ENCODE peak calls at places on chromosomes 11 and 22, in six cellular contexts. J, F, C, A, D and U are unnamed samples.

GRCh38 chr22:37731804-37732471 is 35.1 kb downstream of the TRIOBP start:
- DNase-seq in J (peak; percentile 28), F (no peak), C (no peak), A (no peak), D (no peak), U (no peak)

GRCh38 chr11:73199446-73199845 is 18.6 kb upstream of the P2RY2 start:
- DNase-seq in J (no peak), F (no peak), C (no peak), A (no peak), D (no peak), U (no peak)

GRCh38 chr11:27711725-27712124 is 11.5 kb upstream of the BDNF start:
- DNase-seq in J (no peak), F (no peak), C (no peak), A (no peak), D (no peak), U (no peak)

GRCh38 chr11:77042111-77042726 is 8.0 kb downstream of the B3GNT6 start:
- DNase-seq in J (no peak), F (no peak), C (no peak), A (no peak), D (no peak), U (no peak)

GRCh38 chr22:48209473-48210271 is 1447.2 kb downstream of the TBC1D22A start:
- DNase-seq in J (no peak), F (no peak), C (no peak), A (no peak), D (no peak), U (no peak)

GRCh38 chr11:57205046-57205671 is 23.4 kb downstream of the LRRC55 start:
- DNase-seq in J (no peak), F (no peak), C (peak; percentile 22), A (no peak), D (no peak), U (peak; percentile 19)

GRCh38 chr22:30308518-30309230 is 18.1 kb downstream of the TBC1D10A start:
- DNase-seq in J (no peak), F (no peak), C (no peak), A (no peak), D (peak; percentile 59), U (no peak)

GRCh38 chr11:131888230-131888826 is 517.9 kb downstream of the NTM start:
- DNase-seq in J (no peak), F (no peak), C (no peak), A (no peak), D (no peak), U (no peak)

GRCh38 chr22:41857860-41858199 is 24.9 kb downstream of the SREBF2 start:
- DNase-seq in J (no peak), F (no peak), C (no peak), A (no peak), D (no peak), U (no peak)

GRCh38 chr11:41382927-41383326 is 76.5 kb downstream of the LRRC4C start:
- DNase-seq in J (no peak), F (no peak), C (peak; percentile 21), A (no peak), D (no peak), U (no peak)

GRCh38 chr22:47166446-47167016 is 404.1 kb downstream of the TBC1D22A start:
- DNase-seq in J (no peak), F (no peak), C (no peak), A (no peak), D (no peak), U (no peak)

GRCh38 chr11:127000291-127000968 is at the start of gene KIRREL3:
- DNase-seq in J (no peak), F (no peak), C (peak; percentile 53), A (no peak), D (no peak), U (no peak)

GRCh38 chr11:120517390-120518315 is 6.1 kb downstream of the GRIK4 start:
- DNase-seq in J (no peak), F (no peak), C (no peak), A (no peak), D (no peak), U (no peak)

GRCh38 chr22:41380993-41381328 is 781 bp upstream of the TEF start:
- DNase-seq in J (no peak), F (peak; percentile 82), C (no peak), A (no peak), D (no peak), U (no peak)

GRCh38 chr11:105392546-105392945 is 217.3 kb upstream of the GRIA4 start:
- DNase-seq in J (no peak), F (no peak), C (no peak), A (no peak), D (no peak), U (no peak)

GRCh38 chr11:113331436-113331835 is 17.1 kb downstream of the TTC12 start:
- DNase-seq in J (no peak), F (no peak), C (no peak), A (no peak), D (no peak), U (no peak)

GRCh38 chr22:28801845-28802594 is 1.7 kb upstream of the XBP1 start:
- DNase-seq in J (peak; percentile 53), F (peak; percentile 78), C (peak; percentile 22), A (no peak), D (peak; percentile 34), U (no peak)

GRCh38 chr11:46348986-46349401 is 1.7 kb downstream of the DGKZ start:
- DNase-seq in J (no peak), F (no peak), C (no peak), A (no peak), D (peak; percentile 49), U (no peak)

GRCh38 chr22:37427128-37427710 is at the start of gene ELFN2:
- DNase-seq in J (no peak), F (peak; percentile 37), C (peak; percentile 66), A (no peak), D (no peak), U (no peak)

DNA sequence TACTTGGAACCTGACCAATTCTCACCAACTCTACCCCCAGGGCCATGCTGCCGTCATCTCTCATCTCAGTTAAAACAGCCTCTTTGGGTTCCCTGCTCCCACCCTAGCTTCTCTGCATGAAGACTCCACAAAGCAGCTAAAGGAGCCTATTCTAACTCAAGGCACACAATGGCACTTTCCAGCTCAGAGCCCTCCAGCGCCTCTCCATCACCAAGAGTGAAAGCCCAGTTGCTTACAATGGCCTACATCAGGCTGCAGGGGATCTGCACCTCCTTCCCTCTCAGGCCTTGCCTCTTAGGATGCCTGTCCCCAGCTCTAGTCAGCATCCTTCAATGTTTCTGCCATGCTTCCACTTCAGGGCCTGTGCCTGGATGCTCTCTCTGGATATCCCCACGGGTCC is 83.7 kb upstream of the GNAZ start:
- DNase-seq in J (no peak), F (no peak), C (no peak), A (no peak), D (no peak), U (no peak)
- H3K4me3 ChIP-seq in J (no peak overlapping the region), F (no peak overlapping the region), C (no peak overlapping the region), A (no peak overlapping the region), D (no peak overlapping the region), U (no peak overlapping the region)

GRCh38 chr11:3183523-3183922 is 18.4 kb upstream of the OSBPL5 start:
- DNase-seq in J (no peak), F (no peak), C (no peak), A (no peak), D (no peak), U (no peak)
- H3K4me1 ChIP-seq in J (no peaks in the 10 kb centered on the region), F (no peaks in the 10 kb centered on the region), C (peaks cover 9% of the 10 kb centered on the region), A (no peaks in the 10 kb centered on the region), D (no peaks in the 10 kb centered on the region), U (no peaks in the 10 kb centered on the region)

GRCh38 chr22:19973551-19974183 is 32.0 kb upstream of the TXNRD2 start:
- DNase-seq in J (no peak), F (no peak), C (no peak), A (no peak), D (no peak), U (no peak)
- H3K36me3 ChIP-seq in J (peaks cover 44% of the 10 kb centered on the region), F (no peaks in the 10 kb centered on the region), C (no peaks in the 10 kb centered on the region), A (peaks cover 47% of the 10 kb centered on the region), D (no peaks in the 10 kb centered on the region), U (peaks cover 93% of the 10 kb centered on the region)

DNA sequence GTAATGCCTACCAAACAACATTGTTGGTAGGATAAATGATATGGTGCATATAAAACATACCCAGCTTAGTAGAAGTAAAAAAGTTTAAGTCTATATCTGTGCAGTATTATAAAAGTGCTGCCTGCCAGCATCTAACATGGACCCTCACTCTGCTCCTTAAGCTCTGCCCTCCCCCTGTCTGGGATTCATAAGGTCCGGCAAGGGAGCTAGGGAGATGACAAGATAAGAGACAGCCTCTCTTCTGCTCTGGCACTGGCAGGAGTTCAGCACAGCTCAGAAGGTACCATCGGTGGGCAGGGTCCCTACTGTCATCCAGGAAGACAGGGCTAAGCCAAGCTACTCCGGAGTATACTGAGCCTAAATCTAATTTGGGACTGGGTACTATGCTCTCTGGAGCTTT is 42.8 kb downstream of the TRIM66 start:
- DNase-seq in J (no peak), F (no peak), C (no peak), A (no peak), D (no peak), U (no peak)
- H3K4me3 ChIP-seq in J (no peak overlapping the region), F (no peak overlapping the region), C (no peak overlapping the region), A (no peak overlapping the region), D (no peak overlapping the region), U (no peak overlapping the region)

GRCh38 chr11:69744435-69744834 is 30.7 kb downstream of the FGF4 start:
- DNase-seq in J (no peak), F (no peak), C (peak; percentile 55), A (no peak), D (no peak), U (no peak)
- H3K4me1 ChIP-seq in J (no peaks in the 10 kb centered on the region), F (no peaks in the 10 kb centered on the region), C (no peaks in the 10 kb centered on the region), A (no peaks in the 10 kb centered on the region), D (no peaks in the 10 kb centered on the region), U (no peaks in the 10 kb centered on the region)

GRCh38 chr11:111724615-111725129 is 41.5 kb downstream of the PPP2R1B start:
- DNase-seq in J (no peak), F (no peak), C (no peak), A (no peak), D (no peak), U (no peak)

GRCh38 chr11:111718436-111719325 is 47.5 kb downstream of the PPP2R1B start:
- DNase-seq in J (no peak), F (no peak), C (no peak), A (no peak), D (no peak), U (no peak)

GRCh38 chr11:111719379-111719778 is 46.8 kb downstream of the PPP2R1B start:
- DNase-seq in J (no peak), F (no peak), C (no peak), A (no peak), D (no peak), U (no peak)

GRCh38 chr11:111723595-111723994 is 42.6 kb downstream of the PPP2R1B start:
- DNase-seq in J (no peak), F (no peak), C (peak; percentile 45), A (no peak), D (no peak), U (peak; percentile 86)

DNA sequence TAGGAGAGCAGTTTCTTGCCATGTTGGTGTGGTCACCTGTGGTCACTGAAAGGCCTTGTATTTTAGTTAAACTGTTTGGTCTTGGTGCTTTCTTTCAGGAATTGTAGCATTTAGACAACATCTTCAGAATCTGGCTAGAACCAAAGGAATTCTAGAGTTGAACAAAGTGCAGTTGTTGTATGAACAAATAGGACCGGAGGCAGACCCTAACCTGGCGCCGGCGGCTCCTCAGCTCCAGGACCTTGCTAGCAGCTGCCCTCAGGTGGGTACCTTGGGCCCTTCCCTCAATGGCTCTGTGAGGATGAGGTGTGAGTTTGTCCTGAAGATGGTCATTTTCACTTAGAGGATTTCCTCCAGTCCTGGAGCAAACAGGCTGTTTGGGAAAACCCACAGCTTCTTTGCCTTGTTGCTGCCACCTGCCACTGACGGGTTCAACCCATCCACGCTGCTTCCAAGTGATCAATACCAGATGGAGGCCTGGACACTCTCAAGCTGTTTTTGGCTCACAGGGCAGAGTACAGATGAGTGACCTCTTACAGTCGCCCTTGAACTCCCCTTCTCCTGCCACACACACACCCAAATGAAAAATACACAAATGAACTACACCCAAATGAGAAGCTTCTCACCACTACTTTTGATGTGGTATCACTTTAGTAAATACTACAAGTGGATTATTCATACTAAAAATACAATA is 45.2 kb downstream of the PPP2R1B start:
- DNase-seq in J (no peak), F (no peak), C (no peak), A (no peak), D (no peak), U (no peak)
- H3K36me3 ChIP-seq in J (peaks cover 70% of the 10 kb centered on the region), F (peaks cover 7% of the 10 kb centered on the region), C (peaks cover 3% of the 10 kb centered on the region), A (peaks cover 32% of the 10 kb centered on the region), D (no peaks in the 10 kb centered on the region), U (peaks cover 29% of the 10 kb centered on the region)